ENCODE peak calls at places on chromosome 14, in nine cellular contexts. J, U, R, Z, Y, S, A, X and L are unnamed samples.

GRCh38 chr14:94888108-94888507 is 118.2 kb upstream of the GSC start:
- DNase-seq in A (no peak), X (no peak), Y (no peak), U (no peak), Z (no peak), R (no peak), S (no peak), J (no peak), L (no peak)

GRCh38 chr14:38255408-38255672 is 553 bp downstream of the CLEC14A start:
- DNase-seq in J (no peak), Y (no peak), A (no peak), Z (peak; percentile 28), R (peak; percentile 22), U (peak; percentile 40), S (no peak), X (peak; percentile 22), L (no peak)

GRCh38 chr14:61653507-61653906 is 41.8 kb upstream of the HIF1A start:
- DNase-seq in Y (no peak), J (no peak), S (peak; percentile 88), A (peak; percentile 61), Z (no peak), R (no peak), U (peak; percentile 92), X (peak; percentile 70), L (no peak)

GRCh38 chr14:100736269-100737180 is 9.8 kb downstream of the DLK1 start:
- DNase-seq in U (no peak), A (no peak), J (peak; percentile 50), R (no peak), S (no peak), X (no peak), Z (peak; percentile 20), Y (no peak), L (no peak)

GRCh38 chr14:46432516-46432915 is 219.1 kb downstream of the RPL10L start:
- DNase-seq in X (no peak), A (no peak), S (no peak), U (no peak), Y (no peak), R (no peak), J (no peak), Z (no peak), L (no peak)

GRCh38 chr14:27366596-27366995 is 768.8 kb upstream of the NOVA1 start:
- DNase-seq in J (no peak), Y (no peak), U (no peak), Z (no peak), S (no peak), X (no peak), A (no peak), R (no peak), L (no peak)

GRCh38 chr14:59123975-59124374 is 64.5 kb upstream of the DAAM1 start:
- DNase-seq in Z (no peak), J (no peak), S (peak; percentile 49), Y (no peak), A (no peak), R (no peak), X (peak; percentile 61), U (peak; percentile 54), L (no peak)

GRCh38 chr14:24334431-24335271 is at the start of gene ADCY4:
- DNase-seq in S (no peak), R (peak; percentile 35), A (no peak), J (no peak), U (peak; percentile 61), Z (peak; percentile 74), X (no peak), Y (no peak), L (no peak)

GRCh38 chr14:45253070-45253753 is at the start of gene MIS18BP1:
- DNase-seq in A (peak; percentile 96), Z (peak; percentile 97), X (peak; percentile 97), U (peak; percentile 98), Y (peak; percentile 95), S (peak; percentile 95), R (peak; percentile 94), J (peak; percentile 96), L (peak; percentile 79)

GRCh38 chr14:45247427-45247826 is 5.6 kb downstream of the MIS18BP1 start:
- DNase-seq in R (no peak), J (no peak), U (peak; percentile 14), A (no peak), Z (no peak), Y (no peak), S (no peak), X (no peak), L (no peak)

GRCh38 chr14:45251912-45252311 is 1.1 kb downstream of the MIS18BP1 start:
- DNase-seq in J (no peak), X (peak; percentile 44), U (peak; percentile 24), R (no peak), A (no peak), S (peak; percentile 2), Y (no peak), Z (no peak), L (no peak)

GRCh38 chr14:45252356-45253069 is 489 bp downstream of the MIS18BP1 start:
- DNase-seq in U (peak; percentile 30), X (no peak), S (peak; percentile 5), J (no peak), Y (no peak), R (no peak), Z (no peak), A (no peak), L (no peak)

DNA sequence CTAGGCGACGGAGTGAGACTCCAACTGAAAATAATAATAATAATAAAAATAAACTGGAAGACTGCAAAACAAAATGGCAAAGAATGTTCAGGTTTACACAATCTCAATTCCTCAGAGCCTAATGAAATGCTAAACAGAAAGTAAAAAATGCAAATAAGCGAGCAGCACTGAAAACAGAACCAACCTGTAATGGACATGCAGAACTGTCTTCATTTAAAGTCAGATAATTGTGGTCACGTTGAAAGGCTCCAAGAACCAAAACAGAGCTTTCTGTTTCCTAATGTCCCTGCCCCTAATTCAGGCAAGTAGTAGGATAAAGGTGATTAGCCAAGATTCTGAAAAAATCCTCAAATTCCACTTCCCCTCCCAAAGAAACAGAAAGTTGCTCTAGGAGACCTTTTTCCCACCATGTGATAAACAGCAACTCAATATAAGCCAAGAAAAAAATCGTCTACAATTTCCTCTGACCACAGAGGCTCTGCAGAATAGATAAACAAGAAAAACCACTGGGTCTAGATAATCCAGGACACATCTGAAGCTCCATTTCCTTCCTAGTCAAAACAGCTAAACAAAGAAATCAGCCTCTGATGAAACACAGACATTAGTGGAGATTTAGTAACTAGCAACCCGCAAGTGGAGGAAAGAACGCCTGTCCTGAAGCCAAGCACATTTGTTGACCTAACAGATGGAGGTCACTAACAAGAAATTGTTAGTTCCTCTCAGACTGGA is 3.0 kb downstream of the MIS18BP1 start:
- DNase-seq in U (peak; percentile 68), J (no peak), X (peak; percentile 96), Z (no peak), Y (no peak), A (peak; percentile 66), S (peak; percentile 94), R (no peak), L (peak; percentile 49)
- H3K4me3 ChIP-seq in U (peak overlapping the region; percentile 36), J (no peak overlapping the region), X (peak overlapping the region; percentile 31), Z (peak overlapping the region; percentile 83), Y (no peak overlapping the region), A (no peak overlapping the region), S (peak overlapping the region; percentile 32), R (no peak overlapping the region), L (peak overlapping the region; percentile 0)

GRCh38 chr14:76135722-76136121 is 16.0 kb upstream of the GPATCH2L start:
- DNase-seq in J (no peak), Y (no peak), Z (no peak), A (no peak), X (no peak), U (no peak), S (no peak), R (no peak), L (no peak)

GRCh38 chr14:76131071-76131985 is 20.4 kb upstream of the GPATCH2L start:
- DNase-seq in Z (no peak), S (no peak), U (no peak), A (no peak), Y (no peak), R (no peak), J (no peak), X (no peak), L (no peak)

GRCh38 chr14:76136476-76137160 is 15.1 kb upstream of the GPATCH2L start:
- DNase-seq in Y (no peak), U (no peak), A (no peak), S (no peak), Z (no peak), R (no peak), J (no peak), X (no peak), L (no peak)

GRCh38 chr14:76129851-76130576 is 21.7 kb upstream of the GPATCH2L start:
- DNase-seq in X (no peak), S (no peak), Z (no peak), Y (no peak), R (no peak), U (no peak), J (no peak), A (no peak), L (no peak)

DNA sequence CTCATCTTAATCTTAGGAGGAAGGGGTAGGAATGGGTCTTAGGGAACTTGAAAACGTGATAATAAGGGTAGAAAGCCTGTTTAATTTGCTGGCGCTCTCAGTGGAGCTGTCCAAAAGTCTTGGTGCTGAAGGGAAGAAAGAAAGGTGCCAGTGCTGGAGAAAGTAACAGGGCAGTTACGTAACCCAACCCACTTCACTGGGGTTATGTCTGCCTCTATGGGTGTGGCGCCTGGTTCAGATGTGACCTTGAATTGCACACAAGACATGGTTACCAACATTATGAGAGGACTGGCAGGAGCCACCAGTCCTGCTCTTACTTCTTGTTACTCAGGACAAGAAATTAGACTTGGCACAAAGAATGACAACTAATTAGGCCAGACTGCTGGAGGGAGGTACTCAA is 18.6 kb upstream of the GPATCH2L start:
- DNase-seq in J (no peak), X (peak; percentile 50), A (peak; percentile 19), Y (no peak), S (peak; percentile 24), Z (no peak), U (peak; percentile 65), R (no peak), L (no peak)
- H3K4me3 ChIP-seq in J (no peak overlapping the region), X (no peak overlapping the region), A (no peak overlapping the region), Y (no peak overlapping the region), S (no peak overlapping the region), Z (no peak overlapping the region), U (no peak overlapping the region), R (no peak overlapping the region), L (no peak overlapping the region)

DNA sequence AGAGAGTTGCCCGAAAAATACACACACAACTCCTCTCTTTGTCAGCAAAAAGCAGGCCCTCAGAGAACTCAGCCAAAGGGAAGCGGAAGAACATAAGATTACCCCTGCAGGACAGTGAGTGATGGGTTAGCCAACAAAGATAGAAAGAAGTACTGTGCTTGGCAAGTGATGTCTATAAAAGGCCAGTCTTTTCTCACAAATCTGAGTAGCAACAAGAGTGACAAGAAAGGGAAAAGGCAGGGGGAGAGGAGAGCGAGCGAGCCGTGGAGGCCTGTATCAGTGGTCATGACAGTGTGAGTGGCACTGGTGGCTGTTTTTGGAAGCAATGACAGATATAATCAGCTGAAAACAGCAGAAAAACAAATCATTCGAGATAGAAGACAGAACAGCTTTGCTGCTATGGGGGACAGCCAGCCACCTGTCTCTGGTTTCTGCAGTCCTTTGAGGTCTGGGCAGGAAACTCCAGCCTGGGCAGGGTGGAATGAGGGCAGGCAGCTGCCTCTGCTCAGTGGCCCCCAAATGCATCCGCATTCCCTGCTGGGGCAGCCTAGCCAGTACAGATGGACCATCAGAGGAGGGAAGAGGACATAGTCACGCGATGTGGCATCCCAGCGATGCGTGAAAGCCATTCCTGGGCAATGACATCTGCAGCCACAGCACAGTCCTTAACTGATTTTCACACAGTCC is 74.7 kb downstream of the TRIM9 start:
- DNase-seq in A (peak; percentile 45), S (no peak), X (no peak), Y (no peak), R (no peak), Z (no peak), U (peak; percentile 39), J (no peak), L (no peak)
- H3K4me3 ChIP-seq in A (no peak overlapping the region), S (no peak overlapping the region), X (no peak overlapping the region), Y (no peak overlapping the region), R (no peak overlapping the region), Z (no peak overlapping the region), U (no peak overlapping the region), J (no peak overlapping the region), L (no peak overlapping the region)

DNA sequence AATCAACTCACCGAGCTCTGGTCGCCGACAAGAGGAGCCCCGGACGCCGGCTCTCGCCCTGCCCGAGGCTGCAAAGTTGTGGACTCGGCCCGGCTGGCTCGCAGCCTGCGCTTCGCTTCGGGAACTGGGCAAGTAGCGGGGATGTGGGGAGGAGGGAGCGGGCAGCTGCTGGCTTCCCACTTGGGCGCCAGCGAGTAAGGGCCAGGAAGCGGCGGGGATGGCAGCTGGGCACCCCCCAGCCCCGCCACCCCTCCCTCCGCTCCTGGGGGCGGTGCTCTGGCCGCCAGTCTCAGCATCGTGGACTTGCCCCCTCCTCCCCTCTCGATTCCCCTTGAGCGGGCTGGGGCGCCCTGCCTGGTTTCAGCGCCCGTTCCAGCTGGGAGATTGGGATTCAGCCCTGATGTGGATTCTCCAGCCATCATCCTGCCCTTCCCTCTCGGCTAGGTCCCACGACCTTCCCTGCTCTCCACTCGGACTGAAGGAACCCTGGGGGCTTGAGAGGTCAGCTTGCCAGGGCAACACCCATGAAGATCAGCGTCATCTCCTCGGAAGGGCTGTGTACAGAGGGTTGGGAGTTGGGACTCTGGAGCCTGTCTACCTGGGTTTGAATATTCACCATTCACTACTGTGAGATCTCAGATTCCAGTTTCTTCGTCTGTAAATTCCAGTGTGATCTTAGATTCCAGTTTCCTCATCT is at the start of gene ZDHHC22:
- DNase-seq in X (no peak), J (no peak), R (no peak), S (no peak), U (peak; percentile 30), A (no peak), Z (no peak), Y (no peak), L (no peak)
- H3K4me3 ChIP-seq in X (peak within 1 kb of the TSS; percentile 37), J (peak within 1 kb of the TSS; percentile 44), R (no peak within 1 kb of the TSS), S (no peak within 1 kb of the TSS), U (peak within 1 kb of the TSS; percentile 24), A (peak within 1 kb of the TSS; percentile 36), Z (peak within 1 kb of the TSS; percentile 46), Y (no peak within 1 kb of the TSS), L (peak within 1 kb of the TSS; percentile 29)